ENCODE peak calls at places on chromosomes 4 and X, in seven cellular contexts. B is Peyer's patch; D is iris pigment epithelial cell; E is bronchial epithelial cell; S is stimulated activated CD8-positive, alpha-beta memory T cell treated with anti-CD3 and anti-CD28 coated beads, Interleukin-2, amount 100 ng/mL, for 1 hour; T is tibial nerve; J is mesendoderm. X is an unnamed sample.

GRCh38 chrX:126550816-126551215 is 1.8 kb downstream of the DCAF12L1 start:
- DNase-seq in B (no peak), D (no peak), E (no peak), S (no peak), T (no peak), J (no peak), X (no peak)

GRCh38 chrX:84221181-84221580 is 33.2 kb upstream of the RPS6KA6 start:
- DNase-seq in B (no peak), D (no peak), E (no peak), S (no peak), T (no peak), J (no peak), X (no peak)

GRCh38 chr4:102535398-102536082 is 34.4 kb downstream of the NFKB1 start:
- DNase-seq in B (no peak), D (peak; percentile 84), E (peak; percentile 72), S (no peak), T (no peak), J (no peak), X (peak; percentile 7)

GRCh38 chr4:185669288-185669687 is 134.0 kb upstream of the PDLIM3 start:
- DNase-seq in B (no peak), D (no peak), E (no peak), S (no peak), T (no peak), J (no peak), X (no peak)

GRCh38 chrX:134807039-134807729 is 148.9 kb upstream of the PLAC1 start:
- DNase-seq in B (peak; percentile 97), D (peak; percentile 90), E (peak; percentile 85), S (peak; percentile 63), T (peak; percentile 82), J (peak; percentile 96), X (peak; percentile 70)

GRCh38 chrX:49171752-49172279 is at the start of gene PLP2:
- DNase-seq in B (peak; percentile 81), D (peak; percentile 55), E (peak; percentile 50), S (peak; percentile 60), T (no peak), J (no peak), X (no peak)

GRCh38 chrX:45009371-45010000 is 136.5 kb downstream of the KDM6A start:
- DNase-seq in B (no peak), D (peak; percentile 37), E (peak; percentile 62), S (no peak), T (no peak), J (peak; percentile 30), X (no peak)

GRCh38 chr4:93169966-93170365 is 658.6 kb upstream of the ATOH1 start:
- DNase-seq in B (no peak), D (no peak), E (no peak), S (no peak), T (no peak), J (no peak), X (no peak)

GRCh38 chr4:53587123-53587522 is 4.2 kb downstream of the LNX1 start:
- DNase-seq in B (no peak), D (no peak), E (no peak), S (no peak), T (no peak), J (no peak), X (no peak)

GRCh38 chrX:661154-661553 is 30.6 kb downstream of the SHOX start:
- DNase-seq in B (no peak), D (no peak), E (no peak), S (no peak), T (no peak), J (no peak), X (no peak)

GRCh38 chr4:99927566-99927965 is 18.9 kb downstream of the DNAJB14 start:
- DNase-seq in B (no peak), D (no peak), E (no peak), S (no peak), T (no peak), J (no peak), X (no peak)

GRCh38 chrX:107827137-107827831 is 1.6 kb downstream of the MID2 start:
- DNase-seq in B (no peak), D (no peak), E (no peak), S (no peak), T (no peak), J (no peak), X (no peak)

GRCh38 chr4:151407466-151408379 is 1.3 kb upstream of the FHIP1A start:
- DNase-seq in B (peak; percentile 69), D (no peak), E (no peak), S (no peak), T (no peak), J (peak; percentile 49), X (no peak)

GRCh38 chr4:121221608-121222007 is 57.5 kb upstream of the TNIP3 start:
- DNase-seq in B (no peak), D (no peak), E (no peak), S (no peak), T (no peak), J (no peak), X (no peak)

GRCh38 chr4:79209822-79210635 is 115.8 kb downstream of the NAA11 start:
- DNase-seq in B (peak; percentile 54), D (peak; percentile 14), E (no peak), S (no peak), T (no peak), J (peak; percentile 46), X (no peak)

GRCh38 chrX:107355533-107355932 is 93.9 kb upstream of the FRMPD3 start:
- DNase-seq in B (no peak), D (no peak), E (no peak), S (no peak), T (no peak), J (peak; percentile 87), X (no peak)

GRCh38 chrX:65741823-65742222 is 74.4 kb downstream of the MSN start:
- DNase-seq in B (no peak), D (no peak), E (no peak), S (no peak), T (no peak), J (no peak), X (no peak)

GRCh38 chrX:70289793-70290770 is at the start of the genes KIF4A and PDZD11:
- DNase-seq in B (peak; percentile 89), D (peak; percentile 83), E (peak; percentile 72), S (peak; percentile 46), T (peak; percentile 52), J (peak; percentile 87), X (peak; percentile 46)

GRCh38 chr4:145132521-145133098 is 34.5 kb downstream of the ABCE1 start:
- DNase-seq in B (no peak), D (peak; percentile 42), E (no peak), S (no peak), T (no peak), J (no peak), X (no peak)

GRCh38 chrX:66074920-66075879 is 35.3 kb upstream of the VSIG4 start:
- DNase-seq in B (peak; percentile 78), D (no peak), E (no peak), S (peak; percentile 21), T (peak; percentile 8), J (no peak), X (no peak)

GRCh38 chr4:149322203-149322602 is 493.4 kb downstream of the IQCM start:
- DNase-seq in B (no peak), D (no peak), E (no peak), S (no peak), T (no peak), J (peak; percentile 37), X (no peak)

GRCh38 chr4:126004936-126005335 is 690.2 kb downstream of the FAT4 start:
- DNase-seq in B (no peak), D (peak; percentile 68), E (peak; percentile 60), S (no peak), T (no peak), J (peak; percentile 35), X (no peak)

GRCh38 chr4:100299019-100299418 is 108.8 kb upstream of the DDIT4L start:
- DNase-seq in B (no peak), D (peak; percentile 89), E (peak; percentile 80), S (no peak), T (peak; percentile 26), J (no peak), X (peak; percentile 79)

GRCh38 chr4:112550728-112551127 is 34.7 kb upstream of the NEUROG2 start:
- DNase-seq in B (no peak), D (peak; percentile 81), E (peak; percentile 76), S (no peak), T (no peak), J (no peak), X (no peak)

GRCh38 chr4:143399113-143399949 is 62.7 kb downstream of the GAB1 start:
- DNase-seq in B (no peak), D (peak; percentile 36), E (peak; percentile 53), S (no peak), T (no peak), J (peak; percentile 71), X (no peak)

GRCh38 chr4:184548651-184549341 is 74.4 kb upstream of the IRF2 start:
- DNase-seq in B (peak; percentile 88), D (no peak), E (no peak), S (no peak), T (no peak), J (no peak), X (no peak)

GRCh38 chrX:15269618-15270521 is at the start of gene ASB9:
- DNase-seq in B (peak; percentile 50), D (peak; percentile 77), E (peak; percentile 84), S (no peak), T (peak; percentile 4), J (peak; percentile 45), X (peak; percentile 1)

GRCh38 chrX:5113128-5113527 is 1115.5 kb downstream of the NLGN4X start:
- DNase-seq in B (no peak), D (peak; percentile 0), E (peak; percentile 34), S (no peak), T (no peak), J (peak; percentile 14), X (no peak)

GRCh38 chr4:14700083-14700482 is 302.2 kb upstream of the CPEB2 start:
- DNase-seq in B (no peak), D (no peak), E (no peak), S (no peak), T (no peak), J (no peak), X (no peak)

GRCh38 chrX:39577976-39578962 is 519.5 kb downstream of the BCOR start:
- DNase-seq in B (peak; percentile 54), D (no peak), E (no peak), S (no peak), T (peak; percentile 5), J (no peak), X (no peak)

GRCh38 chrX:11100281-11101035 is 10.7 kb upstream of the HCCS start:
- DNase-seq in B (peak; percentile 70), D (peak; percentile 61), E (peak; percentile 66), S (no peak), T (peak; percentile 33), J (peak; percentile 69), X (no peak)

GRCh38 chrX:77527233-77528001 is 80.2 kb downstream of the FGF16 start:
- DNase-seq in B (no peak), D (no peak), E (no peak), S (no peak), T (no peak), J (peak; percentile 15), X (no peak)

GRCh38 chr4:71266090-71266794 is 72.6 kb upstream of the SLC4A4 start:
- DNase-seq in B (no peak), D (peak; percentile 34), E (no peak), S (no peak), T (no peak), J (no peak), X (no peak)

GRCh38 chr4:21976166-21976565 is 27.6 kb upstream of the KCNIP4 start:
- DNase-seq in B (no peak), D (no peak), E (no peak), S (no peak), T (no peak), J (no peak), X (no peak)

GRCh38 chrX:150450519-150451177 is 87.5 kb downstream of the MAMLD1 start:
- DNase-seq in B (no peak), D (no peak), E (peak; percentile 5), S (no peak), T (no peak), J (no peak), X (no peak)

GRCh38 chr4:147594107-147594506 is 23.1 kb upstream of the TMEM184C start:
- DNase-seq in B (no peak), D (peak; percentile 4), E (no peak), S (no peak), T (no peak), J (peak; percentile 29), X (no peak)

GRCh38 chr4:123478859-123479345 is 82.3 kb downstream of the SPRY1 start:
- DNase-seq in B (peak; percentile 49), D (peak; percentile 72), E (peak; percentile 43), S (no peak), T (no peak), J (no peak), X (no peak)

GRCh38 chr4:74624351-74625151 is 169.8 kb downstream of the BTC start:
- DNase-seq in B (no peak), D (peak; percentile 97), E (peak; percentile 86), S (no peak), T (no peak), J (peak; percentile 18), X (peak; percentile 21)